ENCODE peak calls at places on chromosomes 1 and 21, in seven cellular contexts. E, V, A, I, U, D and W are unnamed samples. For H3K36me3 and H3K4me1, the result is how much of the 10 kb centered on the place peaks cover.

GRCh38 chr1:23217421-23218115 is at the start of gene HTR1D:
- DNase-seq in A (peak), V (peak), U (no peak), I (no peak), D (no peak), E (no peak), W (no peak)

GRCh38 chr1:177170756-177171535 is at the start of gene BRINP2:
- DNase-seq in U (no peak), V (peak), I (peak), D (peak), E (peak), A (no peak), W (no peak)

GRCh38 chr1:235783148-235783776 is 83.4 kb downstream of the LYST start:
- DNase-seq in U (no peak), D (no peak), A (peak), E (peak), V (no peak), I (peak), W (no peak)

GRCh38 chr1:26145041-26145959 is 13.6 kb upstream of the FAM110D start:
- DNase-seq in D (peak), E (peak), V (no peak), I (peak), U (peak), A (peak), W (peak)

GRCh38 chr1:35718492-35719336 is at the start of gene C1orf216:
- DNase-seq in D (peak), U (peak), I (peak), A (peak), E (peak), V (peak), W (no peak)

GRCh38 chr21:42097860-42098259 is 26.7 kb downstream of the UMODL1 start:
- DNase-seq in V (peak), D (peak), A (no peak), I (no peak), U (no peak), E (peak), W (no peak)

GRCh38 chr1:13749543-13750307 is 49.7 kb downstream of the PRDM2 start:
- DNase-seq in E (peak), D (peak), V (peak), A (peak), I (peak), U (no peak), W (no peak)

GRCh38 chr1:9589719-9590157 is 1.0 kb downstream of the TMEM201 start:
- DNase-seq in A (peak), V (no peak), I (no peak), U (no peak), E (peak), D (no peak), W (no peak)

GRCh38 chr21:32921632-32922230 is 104.0 kb upstream of the OLIG2 start:
- DNase-seq in V (no peak), E (peak), A (peak), I (peak), U (peak), D (no peak), W (peak)

GRCh38 chr1:186865253-186865652 is 36.5 kb downstream of the PLA2G4A start:
- DNase-seq in V (no peak), E (no peak), I (peak), A (no peak), D (no peak), U (no peak), W (no peak)

DNA sequence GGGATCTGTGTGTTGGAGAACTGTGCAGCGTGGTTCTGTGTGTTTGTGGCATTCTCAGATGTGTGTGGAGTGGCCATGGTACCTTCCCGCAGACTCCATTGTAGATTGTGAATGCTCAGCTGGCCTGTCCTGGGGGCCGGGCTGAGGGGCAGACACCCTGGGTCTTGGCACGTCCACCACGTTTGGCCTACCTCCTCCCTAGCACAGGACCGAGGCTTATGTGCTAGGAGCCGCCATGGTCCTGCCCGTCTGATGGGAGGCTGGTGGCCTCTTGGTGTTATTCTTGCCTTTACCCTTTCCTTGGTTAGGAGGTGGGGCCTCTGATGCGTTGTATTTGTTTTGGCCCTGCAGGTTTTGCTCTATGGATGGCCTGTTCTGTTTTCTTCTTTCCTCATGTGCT is 25.1 kb downstream of the SNAP47 start:
- DNase-seq in A (no peak), D (no peak), U (no peak), V (peak), E (no peak), I (no peak), W (no peak)
- H3K36me3 ChIP-seq in A (under half), D (under half), U (under half), V (under half), E (under half), I (under half), W (under half)

GRCh38 chr1:109391626-109392025 is 6.1 kb downstream of the SORT1 start:
- DNase-seq in A (no peak), E (no peak), I (no peak), D (no peak), U (no peak), V (no peak), W (no peak)
- H3K4me3 ChIP-seq in A (no peak), E (no peak), I (no peak), D (no peak), U (no peak), V (peak), W (no peak)

GRCh38 chr1:198174297-198174696 is 17.5 kb downstream of the NEK7 start:
- DNase-seq in I (no peak), E (no peak), V (no peak), D (no peak), U (no peak), A (no peak), W (no peak)

GRCh38 chr1:198173832-198174231 is 17.0 kb downstream of the NEK7 start:
- DNase-seq in I (no peak), V (no peak), A (no peak), D (no peak), U (no peak), E (no peak), W (no peak)

GRCh38 chr1:198169704-198170103 is 12.9 kb downstream of the NEK7 start:
- DNase-seq in E (no peak), D (no peak), V (no peak), A (no peak), U (no peak), I (no peak), W (no peak)

GRCh38 chr1:198168180-198168579 is 11.4 kb downstream of the NEK7 start:
- DNase-seq in A (no peak), U (no peak), V (no peak), I (no peak), E (no peak), D (no peak), W (no peak)

GRCh38 chr1:198171667-198172294 is 15.0 kb downstream of the NEK7 start:
- DNase-seq in D (no peak), E (no peak), A (no peak), V (no peak), I (no peak), U (no peak), W (no peak)
- H3K4me1 ChIP-seq in D (under half), E (under half), A (under half), V (under half), I (under half), U (half or more), W (under half)

GRCh38 chr21:28952686-28953085 is 40.0 kb downstream of the LTN1 start:
- DNase-seq in U (no peak), E (no peak), V (no peak), I (no peak), D (no peak), A (no peak), W (no peak)

GRCh38 chr21:28943631-28944030 is 49.0 kb downstream of the LTN1 start:
- DNase-seq in U (no peak), E (no peak), V (no peak), A (no peak), I (no peak), D (no peak), W (no peak)

GRCh38 chr21:28944296-28944695 is 48.4 kb downstream of the LTN1 start:
- DNase-seq in I (no peak), D (no peak), V (no peak), A (no peak), U (no peak), E (no peak), W (no peak)

GRCh38 chr21:28953247-28953646 is 39.4 kb downstream of the LTN1 start:
- DNase-seq in V (no peak), U (no peak), E (no peak), D (no peak), A (no peak), I (no peak), W (no peak)

DNA sequence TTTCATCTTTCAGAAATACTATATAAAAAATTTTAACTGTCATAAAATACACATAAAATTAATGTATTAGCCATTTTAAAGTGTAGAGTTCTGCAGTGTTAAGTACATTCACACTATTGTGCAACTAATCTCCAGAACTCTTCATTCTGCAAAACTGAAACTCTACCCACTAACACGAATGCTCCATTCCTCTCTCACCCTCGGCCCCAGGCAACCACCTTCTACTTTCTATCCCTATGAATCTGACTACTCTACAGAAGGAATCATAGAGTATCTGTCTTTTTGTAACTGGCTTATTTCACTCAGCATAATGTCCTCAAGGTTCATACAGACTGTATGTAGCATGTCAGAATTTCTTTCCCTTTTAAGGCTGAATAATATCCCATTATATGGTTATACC is 43.4 kb downstream of the LTN1 start:
- DNase-seq in I (no peak), A (no peak), U (no peak), E (no peak), V (no peak), D (no peak), W (no peak)
- H3K36me3 ChIP-seq in I (under half), A (under half), U (half or more), E (under half), V (under half), D (under half), W (under half)

DNA sequence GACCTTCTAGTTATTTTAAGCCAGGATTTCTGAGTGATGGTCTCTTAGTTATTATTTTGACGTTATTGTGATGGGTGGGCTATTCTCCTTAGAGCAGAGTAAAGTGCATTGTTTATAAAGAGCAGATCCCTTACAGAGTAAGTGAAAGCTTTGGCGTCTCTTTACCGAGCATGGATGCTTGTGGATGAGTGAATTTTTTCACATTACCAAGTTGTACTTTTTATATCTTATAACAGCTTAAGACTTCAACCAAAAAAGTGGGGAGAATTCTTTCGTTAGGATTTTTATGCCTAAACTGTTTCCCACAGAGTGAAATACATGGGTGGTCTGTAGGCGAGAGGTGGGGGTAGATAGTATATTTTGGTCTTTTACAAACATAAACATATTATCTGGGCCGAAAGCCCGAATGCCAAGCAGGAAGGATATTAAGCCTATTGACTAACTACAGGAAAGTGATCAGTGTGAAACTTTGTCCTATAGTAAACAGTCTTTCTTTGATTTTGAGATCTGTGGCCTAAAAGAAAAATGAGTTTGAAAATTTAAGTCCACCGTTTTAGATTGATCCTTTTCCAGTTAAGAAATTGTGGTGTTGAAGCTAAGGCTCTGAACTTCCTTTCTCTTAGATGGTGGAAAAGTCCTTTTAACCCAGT is 279.0 kb upstream of the C1orf105 start:
- DNase-seq in A (no peak), D (no peak), U (no peak), I (no peak), V (no peak), E (no peak), W (no peak)
- H3K4me3 ChIP-seq in A (no peak), D (no peak), U (no peak), I (no peak), V (peak), E (peak), W (no peak)

GRCh38 chr1:41501581-41501980 is 17.1 kb upstream of the EDN2 start:
- DNase-seq in D (no peak), U (no peak), E (no peak), A (no peak), I (no peak), V (peak), W (no peak)

GRCh38 chr1:41504126-41505035 is 19.9 kb upstream of the EDN2 start:
- DNase-seq in A (no peak), V (no peak), U (no peak), D (peak), E (peak), I (peak), W (no peak)

GRCh38 chr1:41500781-41501518 is 16.5 kb upstream of the EDN2 start:
- DNase-seq in E (no peak), U (no peak), V (no peak), I (no peak), A (no peak), D (no peak), W (no peak)

GRCh38 chr1:41503507-41504125 is 19.1 kb upstream of the EDN2 start:
- DNase-seq in E (peak), V (no peak), I (no peak), U (no peak), A (no peak), D (no peak), W (no peak)

DNA sequence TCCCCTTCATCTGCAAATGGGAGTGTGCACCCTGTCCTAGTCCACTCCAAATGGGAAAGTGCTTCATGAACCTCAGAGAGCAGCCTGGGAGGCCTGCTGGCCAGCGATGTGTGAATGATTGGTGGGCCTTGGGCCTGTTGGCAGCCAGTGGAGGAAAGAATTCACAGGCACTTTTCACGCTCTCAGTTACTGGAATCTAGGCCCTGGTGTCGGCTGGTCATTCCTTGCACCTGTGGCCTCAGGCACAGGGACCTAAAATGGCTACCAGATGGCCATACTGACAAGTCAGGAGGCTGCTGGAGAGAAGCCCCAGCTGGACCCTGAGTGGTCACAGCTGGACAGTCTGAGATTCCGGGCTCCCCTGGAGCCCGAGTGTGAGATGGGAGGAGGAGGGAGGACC is 18.4 kb upstream of the EDN2 start:
- DNase-seq in V (no peak), A (no peak), I (no peak), D (no peak), U (no peak), E (no peak), W (no peak)
- H3K4me1 ChIP-seq in V (under half), A (under half), I (under half), D (under half), U (under half), E (under half), W (under half)

GRCh38 chr1:34362949-34363348 is 186.2 kb downstream of the C1orf94 start:
- DNase-seq in E (no peak), A (no peak), V (no peak), D (peak), I (no peak), U (no peak), W (no peak)
- H3K36me3 ChIP-seq in E (under half), A (under half), V (under half), D (under half), I (under half), U (under half), W (under half)

GRCh38 chr1:184970691-184971161 is 3.6 kb downstream of the NIBAN1 start:
- DNase-seq in V (no peak), U (no peak), I (no peak), E (peak), D (no peak), A (no peak), W (no peak)
- H3K4me3 ChIP-seq in V (no peak), U (peak), I (no peak), E (peak), D (no peak), A (no peak), W (no peak)

GRCh38 chr1:27557596-27558340 is 46.2 kb downstream of the AHDC1 start:
- DNase-seq in V (peak), D (peak), U (no peak), E (no peak), I (no peak), A (no peak), W (no peak)
- H3K4me1 ChIP-seq in V (under half), D (under half), U (under half), E (half or more), I (under half), A (under half), W (under half)